ENCODE peak calls at places on chromosomes 5 and 9, in four cellular contexts. G is GM12878, O is K562, H is HepG2. N is an unnamed sample.

GRCh38 chr5:105015098-105015497 is 1452.5 kb upstream of the NUDT12 start:
- DNase-seq in G (no peak), O (no peak), H (no peak), N (no peak)

GRCh38 chr5:122756263-122756911 is 18.5 kb upstream of the SNX2 start:
- DNase-seq in G (no peak), O (no peak), H (no peak), N (no peak)

GRCh38 chr5:27482663-27483062 is 444.3 kb upstream of the CDH9 start:
- DNase-seq in G (no peak), O (no peak), H (no peak), N (no peak)

GRCh38 chr5:1000329-1000728 is 8.3 kb upstream of the NKD2 start:
- DNase-seq in G (no peak), O (no peak), H (no peak), N (no peak)

GRCh38 chr9:35719546-35719945 is 12.4 kb downstream of the TLN1 start:
- DNase-seq in G (no peak), O (no peak), H (no peak), N (no peak)

GRCh38 chr5:38273626-38274025 is 15.3 kb downstream of the EGFLAM start:
- DNase-seq in G (no peak), O (no peak), H (no peak), N (no peak)

GRCh38 chr5:55306641-55307382 is 682 bp downstream of the DHX29 start:
- DNase-seq in G (no peak), O (peak), H (peak), N (peak)

GRCh38 chr9:89446440-89447310 is 51.2 kb downstream of the SEMA4D start:
- DNase-seq in G (no peak), O (no peak), H (no peak), N (no peak)

GRCh38 chr9:112751059-112751795 is 667 bp downstream of the SNX30 start:
- DNase-seq in G (no peak), O (peak), H (peak), N (peak)

GRCh38 chr5:54009357-54009756 is 301.0 kb downstream of the ARL15 start:
- DNase-seq in G (no peak), O (no peak), H (peak), N (no peak)

GRCh38 chr5:14928661-14929060 is 57.1 kb upstream of the ANKH start:
- DNase-seq in G (no peak), O (no peak), H (no peak), N (no peak)

GRCh38 chr5:148455055-148455675 is 71.4 kb downstream of the FBXO38 start:
- DNase-seq in G (no peak), O (no peak), H (no peak), N (no peak)

GRCh38 chr9:126471084-126471611 is 142.6 kb upstream of the LMX1B start:
- DNase-seq in G (peak), O (no peak), H (no peak), N (no peak)

GRCh38 chr9:90767523-90768100 is 34.0 kb upstream of the SYK start:
- DNase-seq in G (no peak), O (no peak), H (no peak), N (no peak)

GRCh38 chr9:110015759-110016158 is 192.2 kb downstream of the C9orf152 start:
- DNase-seq in G (no peak), O (no peak), H (no peak), N (no peak)

GRCh38 chr5:43215073-43215631 is 23.1 kb downstream of the NIM1K start:
- DNase-seq in G (no peak), O (peak), H (no peak), N (no peak)

GRCh38 chr5:135251099-135251498 is 147.9 kb downstream of the MACROH2A1 start:
- DNase-seq in G (no peak), O (no peak), H (no peak), N (no peak)

GRCh38 chr5:126811515-126812198 is 34.7 kb downstream of the LMNB1 start:
- DNase-seq in G (no peak), O (no peak), H (no peak), N (no peak)

GRCh38 chr5:177440211-177440989 is 6.2 kb upstream of the PRR7 start:
- DNase-seq in G (no peak), O (no peak), H (no peak), N (no peak)

GRCh38 chr5:179195561-179196419 is 135.6 kb downstream of the ZNF354C start:
- DNase-seq in G (no peak), O (no peak), H (no peak), N (no peak)

DNA sequence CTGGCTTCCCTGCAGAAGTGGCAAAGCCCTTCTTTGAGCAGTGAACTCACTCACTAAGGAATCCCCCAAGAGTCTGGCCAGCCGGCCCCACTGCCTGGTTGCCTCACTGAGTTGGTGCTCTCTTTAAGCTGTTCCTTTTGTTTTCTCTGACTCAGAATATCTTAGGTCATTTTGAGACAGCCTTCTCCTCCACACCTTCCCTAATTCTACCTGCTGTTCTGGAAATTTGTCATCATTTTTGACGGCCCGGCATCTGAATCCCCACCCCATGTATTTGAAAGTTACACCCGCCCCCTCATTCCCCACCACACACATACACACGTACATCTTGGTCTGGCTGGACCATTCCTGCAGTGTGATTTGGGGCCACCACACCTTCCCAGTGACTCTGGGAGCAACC is 41.8 kb downstream of the FGF1 start:
- DNase-seq in G (no peak), O (no peak), H (no peak), N (no peak)
- TF ChIP-seq SP1 in G (no peak), O (no peak), H (no peak), N (no peak)

GRCh38 chr5:169876376-169876775 is 103.9 kb downstream of the INSYN2B start:
- DNase-seq in G (no peak), O (no peak), H (no peak), N (no peak)
- TF ChIP-seq TARDBP in G (no peak), O (no peak), H (no peak), N (no peak)

GRCh38 chr5:32439086-32439642 is 5.4 kb downstream of the ZFR start:
- DNase-seq in G (no peak), O (no peak), H (no peak), N (no peak)
- TF ChIP-seq SP1 in G (no peak), O (no peak), H (no peak), N (no peak)

DNA sequence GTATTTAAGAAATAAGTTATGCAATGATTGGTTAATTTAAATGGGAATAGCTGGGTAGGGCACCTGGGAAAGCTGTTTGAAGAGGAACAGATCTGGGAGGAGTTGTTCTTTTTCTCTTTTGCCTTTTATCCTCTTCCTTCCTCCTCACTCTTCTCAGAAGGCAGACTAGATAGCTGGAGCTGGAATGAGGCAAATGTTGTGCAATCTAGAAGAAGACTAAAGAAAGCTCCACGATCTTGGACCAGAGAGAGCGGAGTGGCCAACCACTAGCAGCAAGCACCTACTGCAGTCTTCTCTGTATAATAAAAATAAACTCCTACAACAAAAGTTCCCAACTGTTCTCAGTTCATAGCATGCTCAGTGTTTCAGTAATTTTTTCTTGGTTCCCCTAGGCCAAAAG is 19.3 kb downstream of the GLIS3 start:
- DNase-seq in G (no peak), O (no peak), H (no peak), N (no peak)
- TF ChIP-seq TARDBP in G (no peak), O (no peak), H (no peak), N (no peak)

GRCh38 chr9:70888471-70888870 is 232.9 kb downstream of the TRPM3 start:
- DNase-seq in G (no peak), O (no peak), H (no peak), N (no peak)

GRCh38 chr9:70880523-70880922 is 240.9 kb downstream of the TRPM3 start:
- DNase-seq in G (no peak), O (no peak), H (no peak), N (no peak)

GRCh38 chr9:70884276-70884675 is 237.1 kb downstream of the TRPM3 start:
- DNase-seq in G (no peak), O (no peak), H (no peak), N (no peak)

GRCh38 chr9:70881321-70881720 is 240.1 kb downstream of the TRPM3 start:
- DNase-seq in G (no peak), O (no peak), H (no peak), N (no peak)

DNA sequence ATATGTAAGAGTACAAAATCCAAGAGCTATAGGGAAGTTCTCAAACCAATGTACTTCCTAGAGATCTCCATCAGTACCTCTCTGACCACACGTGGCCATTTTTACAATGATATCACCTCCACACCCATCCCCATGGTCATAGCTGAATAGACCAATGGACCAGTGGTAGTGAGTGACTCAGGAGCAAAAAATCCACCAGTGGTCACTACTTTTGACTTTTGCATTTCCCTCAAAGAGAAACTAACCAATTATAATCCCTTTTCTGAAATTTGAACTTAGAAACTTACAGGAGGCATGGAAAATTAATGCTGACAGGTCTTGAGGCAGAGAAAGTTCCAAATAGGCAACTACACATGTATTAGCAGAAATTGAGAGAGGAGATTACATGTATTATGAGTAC is 238.4 kb downstream of the TRPM3 start:
- DNase-seq in G (no peak), O (no peak), H (no peak), N (no peak)
- TF ChIP-seq SP1 in G (no peak), O (no peak), H (no peak), N (no peak)

GRCh38 chr5:88214655-88215054 is 54.0 kb downstream of the TMEM161B start:
- DNase-seq in G (no peak), O (no peak), H (no peak), N (no peak)
- TF ChIP-seq TARDBP in G (no peak), O (no peak), H (no peak), N (no peak)